ENCODE peak calls at places on chromosomes 16 and 17, in five cellular contexts. C is CD8-positive, alpha-beta T cell; X is mammary epithelial cell; Q is cardiac muscle cell; D is upper lobe of right lung. S is an unnamed sample. For H3K27me3, the result is how much of the 10 kb centered on the place peaks cover.

GRCh38 chr17:31405941-31406371 is 14.5 kb downstream of the RAB11FIP4 start:
- DNase-seq in C (no peak), X (no peak), Q (no peak), D (peak), S (no peak)

GRCh38 chr17:62692721-62693431 is 65.4 kb downstream of the MRC2 start:
- DNase-seq in C (no peak), X (no peak), Q (peak), D (no peak), S (no peak)

GRCh38 chr17:18258356-18259038 is at the start of gene FLII:
- DNase-seq in C (peak), X (peak), Q (peak), D (no peak), S (no peak)

GRCh38 chr17:62980842-62981241 is 14.8 kb downstream of the TANC2 start:
- DNase-seq in C (no peak), X (no peak), Q (no peak), D (no peak), S (no peak)

GRCh38 chr16:16019488-16019887 is 70.1 kb downstream of the ABCC1 start:
- DNase-seq in C (no peak), X (peak), Q (peak), D (no peak), S (no peak)

GRCh38 chr16:47067203-47067602 is 76.5 kb downstream of the NETO2 start:
- DNase-seq in C (no peak), X (no peak), Q (no peak), D (no peak), S (no peak)

GRCh38 chr17:83195330-83196087 is 116.1 kb downstream of the METRNL start:
- DNase-seq in C (no peak), X (no peak), Q (peak), D (peak), S (no peak)

GRCh38 chr17:81512984-81513668 is 527 bp upstream of the ACTG1 start:
- DNase-seq in C (peak), X (peak), Q (peak), D (peak), S (peak)

GRCh38 chr16:74487634-74488495 is 66.6 kb upstream of the CLEC18B start:
- DNase-seq in C (no peak), X (no peak), Q (no peak), D (no peak), S (no peak)

GRCh38 chr17:68732301-68732749 is 131.2 kb upstream of the FAM20A start:
- DNase-seq in C (no peak), X (peak), Q (no peak), D (no peak), S (no peak)

GRCh38 chr17:48539177-48539576 is 5.7 kb downstream of the HOXB2 start:
- DNase-seq in C (no peak), X (peak), Q (peak), D (no peak), S (peak)

GRCh38 chr16:75460441-75460840 is 4.0 kb downstream of the TMEM170A start:
- DNase-seq in C (no peak), X (no peak), Q (peak), D (peak), S (no peak)

GRCh38 chr16:1923299-1924034 is 5.3 kb upstream of the HS3ST6 start:
- DNase-seq in C (no peak), X (no peak), Q (peak), D (no peak), S (no peak)

GRCh38 chr17:48054238-48055185 is 6.4 kb downstream of the NFE2L1 start:
- DNase-seq in C (no peak), X (peak), Q (peak), D (peak), S (peak)

GRCh38 chr17:9644910-9645751 is at the start of gene USP43:
- DNase-seq in C (no peak), X (peak), Q (peak), D (peak), S (peak)

GRCh38 chr16:68433316-68433715 is 15.0 kb downstream of the SMPD3 start:
- DNase-seq in C (no peak), X (no peak), Q (no peak), D (no peak), S (no peak)

GRCh38 chr17:45332989-45333701 is 16.3 kb upstream of the MAP3K14 start:
- DNase-seq in C (no peak), X (no peak), Q (peak), D (peak), S (no peak)

GRCh38 chr17:13204607-13205237 is 186.9 kb upstream of the ELAC2 start:
- DNase-seq in C (no peak), X (peak), Q (no peak), D (no peak), S (peak)

GRCh38 chr17:28792877-28793666 is 49.3 kb downstream of the TRAF4 start:
- DNase-seq in C (no peak), X (no peak), Q (peak), D (no peak), S (no peak)

GRCh38 chr16:71746442-71747046 is 22.0 kb upstream of the PHLPP2 start:
- DNase-seq in C (no peak), X (peak), Q (peak), D (no peak), S (no peak)

GRCh38 chr17:43471801-43472200 is 12.0 kb upstream of the DHX8 start:
- DNase-seq in C (no peak), X (peak), Q (no peak), D (no peak), S (no peak)

GRCh38 chr17:80892019-80892855 is 99.4 kb upstream of the CHMP6 start:
- DNase-seq in C (peak), X (peak), Q (peak), D (no peak), S (peak)

GRCh38 chr17:31674717-31675349 is 184.2 kb downstream of the COPRS start:
- DNase-seq in C (no peak), X (peak), Q (peak), D (no peak), S (peak)

GRCh38 chr17:69597898-69598692 is 183.6 kb downstream of the MAP2K6 start:
- DNase-seq in C (no peak), X (peak), Q (peak), D (no peak), S (peak)

DNA sequence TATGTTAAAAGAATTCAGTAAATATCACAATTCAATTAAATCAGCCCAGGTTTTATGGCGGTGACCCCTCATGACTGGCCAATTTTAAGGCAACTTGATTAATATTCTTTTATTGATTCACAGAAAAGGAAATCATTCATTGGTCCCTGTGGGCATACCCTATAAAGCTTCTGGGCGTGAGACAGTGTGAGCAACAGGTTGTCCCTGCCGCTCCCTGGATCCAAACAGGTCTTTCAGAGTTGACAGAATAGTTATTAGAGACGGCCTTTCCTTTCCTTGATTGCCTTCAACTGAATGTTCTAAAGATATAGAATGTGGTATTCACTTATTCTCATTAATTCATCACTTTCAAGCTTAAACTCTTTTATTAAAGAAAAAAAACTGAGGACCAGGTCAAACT is 433.9 kb downstream of the KCNJ2 start:
- DNase-seq in C (no peak), X (no peak), Q (no peak), D (no peak), S (no peak)
- H3K27ac ChIP-seq in C (no peak), X (no peak), Q (no peak), D (no peak), S (no peak)

DNA sequence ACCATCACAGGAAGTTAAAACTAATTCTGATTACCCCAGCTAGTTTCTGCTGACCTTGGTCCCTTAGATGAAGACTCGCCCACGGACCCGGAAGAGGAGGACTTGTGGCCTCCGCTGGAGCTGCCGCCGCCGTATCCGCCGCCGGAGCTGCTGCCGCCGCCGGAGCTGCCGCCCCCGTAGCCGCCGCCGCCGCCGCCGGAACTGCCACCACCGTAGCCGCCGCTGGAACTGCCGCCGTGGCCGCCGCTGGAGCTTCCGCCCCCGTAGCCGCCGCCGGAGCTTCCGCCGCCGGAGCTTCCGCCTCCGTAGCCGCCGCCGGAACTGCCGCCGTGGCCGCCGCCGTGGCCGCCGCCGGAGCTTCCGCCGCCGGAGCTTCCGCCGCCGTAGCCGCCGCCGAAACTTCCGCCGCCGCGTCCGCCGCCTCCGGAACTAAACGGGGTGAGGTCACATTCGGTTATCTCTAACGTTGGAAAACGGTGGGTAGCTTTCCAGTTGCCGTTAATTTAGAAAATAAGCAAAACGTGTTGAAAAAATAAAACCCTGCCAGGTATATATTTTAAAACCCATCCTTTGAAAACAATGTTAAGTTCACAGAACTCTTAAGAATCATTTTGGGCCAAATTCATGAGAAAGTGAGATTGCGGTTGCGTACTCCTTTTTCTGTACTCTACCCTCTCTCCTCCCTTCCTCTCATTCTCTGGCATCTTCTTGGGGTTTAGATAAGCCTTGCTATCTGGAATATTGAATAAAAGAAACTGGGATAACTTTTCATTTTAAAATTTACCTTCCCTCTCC is 3.5 kb downstream of the KRT10 start:
- DNase-seq in C (peak), X (peak), Q (peak), D (peak), S (peak)
- TF ChIP-seq CTCF in C (no peak), X (no peak), Q (no peak), D (no peak), S (no peak)

DNA sequence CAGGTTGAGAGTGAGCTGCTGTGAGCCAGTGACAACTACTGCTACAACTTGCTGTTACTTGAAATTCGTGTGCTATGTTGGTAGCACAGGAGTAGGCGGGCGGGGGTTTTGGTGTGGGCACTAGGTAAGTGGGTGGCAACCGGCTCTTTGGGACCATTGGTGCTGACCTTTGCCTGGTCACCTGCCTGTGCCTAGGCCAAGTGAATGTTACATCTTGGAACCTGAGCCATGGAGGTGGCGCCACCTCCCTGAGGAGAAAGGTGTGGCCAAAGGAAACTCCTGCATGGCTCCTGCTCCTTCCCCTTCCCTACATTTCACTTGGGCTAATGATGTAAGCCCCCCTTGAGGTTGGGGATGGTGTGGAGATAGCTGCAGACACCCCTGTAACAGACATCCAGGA is 25.4 kb upstream of the ARHGAP23 start:
- DNase-seq in C (no peak), X (no peak), Q (no peak), D (no peak), S (no peak)
- H3K27me3 ChIP-seq in C (under half), X (under half), Q (under half), D (under half), S (under half)

DNA sequence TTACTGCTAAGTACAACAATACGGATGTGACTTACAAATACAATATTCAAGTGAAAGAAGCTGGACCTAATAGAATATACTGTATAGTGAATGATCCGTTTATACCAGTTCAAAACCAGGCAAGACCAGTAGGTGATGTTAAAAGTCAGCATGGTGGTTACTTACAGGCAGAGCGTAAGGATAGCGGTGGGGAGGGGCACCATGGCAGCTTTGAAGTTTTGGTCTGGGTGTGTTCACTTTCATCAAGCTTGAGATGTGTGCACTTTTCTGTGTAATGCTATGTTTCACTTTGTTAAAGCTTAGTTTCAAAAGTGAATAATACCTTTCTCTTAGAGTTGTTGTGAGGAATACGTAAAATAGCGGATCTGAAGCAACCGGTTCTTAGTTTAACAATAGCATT is 16.5 kb upstream of the SLC35G3 start:
- DNase-seq in C (no peak), X (no peak), Q (no peak), D (no peak), S (no peak)
- H3K27ac ChIP-seq in C (no peak), X (no peak), Q (no peak), D (no peak), S (no peak)

S was measured in foreskin keratinocyte.